ENCODE peak calls at places on chromosome 15, in six cellular contexts. One of them, this sample, is unnamed. For H3K4me1, the result is how much of the 10 kb centered on the place peaks cover.

GRCh38 chr15:100761253-100761935 is 118.2 kb upstream of the ALDH1A3 start:
- DNase-seq in right cardiac atrium: no peak
- DNase-seq in CD8-positive, alpha-beta T cell: no peak
- DNase-seq in K562: no peak
- DNase-seq in transverse colon: no peak
- DNase-seq in heart left ventricle: no peak
- DNase-seq in this sample: no peak

GRCh38 chr15:72034859-72035650 is 82.9 kb downstream of the MYO9A start:
- DNase-seq in transverse colon: no peak
- DNase-seq in right cardiac atrium: no peak
- DNase-seq in K562: no peak
- DNase-seq in CD8-positive, alpha-beta T cell: no peak
- DNase-seq in heart left ventricle: no peak
- DNase-seq in this sample: no peak

GRCh38 chr15:101258238-101259144 is 6.6 kb upstream of the CHSY1 start:
- DNase-seq in CD8-positive, alpha-beta T cell: peak
- DNase-seq in right cardiac atrium: peak
- DNase-seq in heart left ventricle: peak
- DNase-seq in K562: peak
- DNase-seq in transverse colon: peak
- DNase-seq in this sample: no peak

GRCh38 chr15:87976552-87976951 is 280.0 kb downstream of the NTRK3 start:
- DNase-seq in CD8-positive, alpha-beta T cell: no peak
- DNase-seq in right cardiac atrium: no peak
- DNase-seq in K562: no peak
- DNase-seq in transverse colon: no peak
- DNase-seq in heart left ventricle: no peak
- DNase-seq in this sample: no peak

GRCh38 chr15:77689821-77690220 is 57.1 kb upstream of the LINGO1 start:
- DNase-seq in heart left ventricle: no peak
- DNase-seq in right cardiac atrium: no peak
- DNase-seq in transverse colon: no peak
- DNase-seq in CD8-positive, alpha-beta T cell: no peak
- DNase-seq in K562: no peak
- DNase-seq in this sample: no peak

GRCh38 chr15:26051771-26052685 is 188.9 kb upstream of the ATP10A start:
- DNase-seq in right cardiac atrium: peak
- DNase-seq in heart left ventricle: peak
- DNase-seq in K562: no peak
- DNase-seq in CD8-positive, alpha-beta T cell: no peak
- DNase-seq in transverse colon: peak
- DNase-seq in this sample: no peak

GRCh38 chr15:47184405-47185221 is 532.7 kb upstream of the SEMA6D start:
- DNase-seq in K562: no peak
- DNase-seq in right cardiac atrium: peak
- DNase-seq in heart left ventricle: peak
- DNase-seq in transverse colon: no peak
- DNase-seq in CD8-positive, alpha-beta T cell: no peak
- DNase-seq in this sample: peak

GRCh38 chr15:39488498-39488897 is 92.4 kb upstream of the THBS1 start:
- DNase-seq in transverse colon: peak
- DNase-seq in heart left ventricle: peak
- DNase-seq in right cardiac atrium: peak
- DNase-seq in K562: no peak
- DNase-seq in CD8-positive, alpha-beta T cell: no peak
- DNase-seq in this sample: no peak

GRCh38 chr15:35206060-35206675 is 121.1 kb upstream of the NANOGP8 start:
- DNase-seq in K562: peak
- DNase-seq in transverse colon: no peak
- DNase-seq in heart left ventricle: no peak
- DNase-seq in CD8-positive, alpha-beta T cell: no peak
- DNase-seq in right cardiac atrium: no peak
- DNase-seq in this sample: peak

GRCh38 chr15:40452296-40453090 is 11.7 kb downstream of the BAHD1 start:
- DNase-seq in right cardiac atrium: peak
- DNase-seq in heart left ventricle: no peak
- DNase-seq in transverse colon: no peak
- DNase-seq in CD8-positive, alpha-beta T cell: no peak
- DNase-seq in K562: no peak
- DNase-seq in this sample: no peak

GRCh38 chr15:91055548-91056331 is 33.3 kb upstream of the VPS33B start:
- DNase-seq in K562: peak
- DNase-seq in right cardiac atrium: peak
- DNase-seq in heart left ventricle: peak
- DNase-seq in transverse colon: peak
- DNase-seq in CD8-positive, alpha-beta T cell: peak
- DNase-seq in this sample: no peak

GRCh38 chr15:26083457-26084350 is 220.6 kb upstream of the ATP10A start:
- DNase-seq in K562: peak
- DNase-seq in CD8-positive, alpha-beta T cell: no peak
- DNase-seq in heart left ventricle: no peak
- DNase-seq in transverse colon: no peak
- DNase-seq in right cardiac atrium: no peak
- DNase-seq in this sample: no peak

GRCh38 chr15:64343841-64344240 is 12.1 kb downstream of the CSNK1G1 start:
- DNase-seq in heart left ventricle: no peak
- DNase-seq in right cardiac atrium: no peak
- DNase-seq in K562: no peak
- DNase-seq in transverse colon: no peak
- DNase-seq in CD8-positive, alpha-beta T cell: no peak
- DNase-seq in this sample: no peak

GRCh38 chr15:78987891-78988360 is 43.1 kb upstream of the CTSH start:
- DNase-seq in CD8-positive, alpha-beta T cell: no peak
- DNase-seq in transverse colon: no peak
- DNase-seq in right cardiac atrium: no peak
- DNase-seq in heart left ventricle: no peak
- DNase-seq in K562: no peak
- DNase-seq in this sample: no peak

GRCh38 chr15:96410175-96411055 is 79.9 kb downstream of the NR2F2 start:
- DNase-seq in right cardiac atrium: no peak
- DNase-seq in K562: no peak
- DNase-seq in CD8-positive, alpha-beta T cell: no peak
- DNase-seq in transverse colon: no peak
- DNase-seq in heart left ventricle: no peak
- DNase-seq in this sample: no peak

GRCh38 chr15:34119291-34119690 is 17.4 kb downstream of the PGBD4 start:
- DNase-seq in right cardiac atrium: no peak
- DNase-seq in K562: no peak
- DNase-seq in transverse colon: no peak
- DNase-seq in heart left ventricle: no peak
- DNase-seq in CD8-positive, alpha-beta T cell: no peak
- DNase-seq in this sample: no peak

GRCh38 chr15:82585072-82585471 is 44.8 kb upstream of the RPS17 start:
- DNase-seq in transverse colon: no peak
- DNase-seq in K562: no peak
- DNase-seq in right cardiac atrium: no peak
- DNase-seq in CD8-positive, alpha-beta T cell: no peak
- DNase-seq in heart left ventricle: no peak
- DNase-seq in this sample: no peak

GRCh38 chr15:36784098-36784670 is 204.8 kb downstream of the CDIN1 start:
- DNase-seq in transverse colon: no peak
- DNase-seq in heart left ventricle: no peak
- DNase-seq in right cardiac atrium: no peak
- DNase-seq in K562: no peak
- DNase-seq in CD8-positive, alpha-beta T cell: no peak
- DNase-seq in this sample: no peak

GRCh38 chr15:92049290-92050008 is 195.9 kb downstream of the SLCO3A1 start:
- DNase-seq in heart left ventricle: no peak
- DNase-seq in K562: no peak
- DNase-seq in right cardiac atrium: no peak
- DNase-seq in CD8-positive, alpha-beta T cell: no peak
- DNase-seq in transverse colon: no peak
- DNase-seq in this sample: no peak

GRCh38 chr15:28184166-28184565 is 85.1 kb upstream of the OCA2 start:
- DNase-seq in right cardiac atrium: no peak
- DNase-seq in K562: no peak
- DNase-seq in transverse colon: no peak
- DNase-seq in CD8-positive, alpha-beta T cell: no peak
- DNase-seq in heart left ventricle: no peak
- DNase-seq in this sample: no peak

GRCh38 chr15:38746211-38746610 is 181.6 kb upstream of the RASGRP1 start:
- DNase-seq in K562: no peak
- DNase-seq in heart left ventricle: no peak
- DNase-seq in right cardiac atrium: no peak
- DNase-seq in CD8-positive, alpha-beta T cell: no peak
- DNase-seq in transverse colon: no peak
- DNase-seq in this sample: no peak

GRCh38 chr15:33007295-33007855 is 187.1 kb downstream of the FMN1 start:
- DNase-seq in heart left ventricle: no peak
- DNase-seq in K562: no peak
- DNase-seq in transverse colon: no peak
- DNase-seq in CD8-positive, alpha-beta T cell: no peak
- DNase-seq in right cardiac atrium: no peak
- DNase-seq in this sample: no peak

GRCh38 chr15:28944696-28945300 is 59.0 kb downstream of the APBA2 start:
- DNase-seq in transverse colon: no peak
- DNase-seq in CD8-positive, alpha-beta T cell: no peak
- DNase-seq in heart left ventricle: no peak
- DNase-seq in K562: no peak
- DNase-seq in right cardiac atrium: no peak
- DNase-seq in this sample: no peak

GRCh38 chr15:34855893-34856292 is 60.5 kb upstream of the ACTC1 start:
- DNase-seq in right cardiac atrium: no peak
- DNase-seq in transverse colon: no peak
- DNase-seq in K562: no peak
- DNase-seq in CD8-positive, alpha-beta T cell: no peak
- DNase-seq in heart left ventricle: peak
- DNase-seq in this sample: no peak

GRCh38 chr15:90184786-90185704 is 16.1 kb upstream of the SEMA4B start:
- DNase-seq in right cardiac atrium: peak
- DNase-seq in transverse colon: peak
- DNase-seq in heart left ventricle: peak
- DNase-seq in CD8-positive, alpha-beta T cell: peak
- DNase-seq in K562: peak
- DNase-seq in this sample: peak

GRCh38 chr15:41870689-41871081 is 23.2 kb downstream of the SPTBN5 start:
- DNase-seq in CD8-positive, alpha-beta T cell: peak
- DNase-seq in heart left ventricle: peak
- DNase-seq in K562: no peak
- DNase-seq in right cardiac atrium: no peak
- DNase-seq in transverse colon: no peak
- DNase-seq in this sample: peak

GRCh38 chr15:65917936-65918335 is 48.6 kb downstream of the RAB11A start:
- DNase-seq in heart left ventricle: no peak
- DNase-seq in right cardiac atrium: no peak
- DNase-seq in CD8-positive, alpha-beta T cell: no peak
- DNase-seq in K562: no peak
- DNase-seq in transverse colon: no peak
- DNase-seq in this sample: no peak

GRCh38 chr15:65918936-65919335 is 49.6 kb downstream of the RAB11A start:
- DNase-seq in right cardiac atrium: no peak
- DNase-seq in CD8-positive, alpha-beta T cell: no peak
- DNase-seq in heart left ventricle: no peak
- DNase-seq in transverse colon: no peak
- DNase-seq in K562: no peak
- DNase-seq in this sample: no peak

GRCh38 chr15:65918357-65918920 is 49.1 kb downstream of the RAB11A start:
- DNase-seq in CD8-positive, alpha-beta T cell: no peak
- DNase-seq in heart left ventricle: no peak
- DNase-seq in transverse colon: no peak
- DNase-seq in right cardiac atrium: no peak
- DNase-seq in K562: no peak
- DNase-seq in this sample: no peak

GRCh38 chr15:65920121-65920520 is 50.8 kb downstream of the RAB11A start:
- DNase-seq in CD8-positive, alpha-beta T cell: no peak
- DNase-seq in K562: no peak
- DNase-seq in right cardiac atrium: no peak
- DNase-seq in transverse colon: no peak
- DNase-seq in heart left ventricle: no peak
- DNase-seq in this sample: no peak

GRCh38 chr15:65919353-65919752 is 50.1 kb downstream of the RAB11A start:
- DNase-seq in transverse colon: no peak
- DNase-seq in CD8-positive, alpha-beta T cell: no peak
- DNase-seq in right cardiac atrium: no peak
- DNase-seq in heart left ventricle: no peak
- DNase-seq in K562: no peak
- DNase-seq in this sample: no peak
- H3K4me1 ChIP-seq in transverse colon: under half
- H3K4me1 ChIP-seq in CD8-positive, alpha-beta T cell: under half
- H3K4me1 ChIP-seq in right cardiac atrium: under half
- H3K4me1 ChIP-seq in heart left ventricle: under half
- H3K4me1 ChIP-seq in K562: under half
- H3K4me1 ChIP-seq in this sample: under half

DNA sequence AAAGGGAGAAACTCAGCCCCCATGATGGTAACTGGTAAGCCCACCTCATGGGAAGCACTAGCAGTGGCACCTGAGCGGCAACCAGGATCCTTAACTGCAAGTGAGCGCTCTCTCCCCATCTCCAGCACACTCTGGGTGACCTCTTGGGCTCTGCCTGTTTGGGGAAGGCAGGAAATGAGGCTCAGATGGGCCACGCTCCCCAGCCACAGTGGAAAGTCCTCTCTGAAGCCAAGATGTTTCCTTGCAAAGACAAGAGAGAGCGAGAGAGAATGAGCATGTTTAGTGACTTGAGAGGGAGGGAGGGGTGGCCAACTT is 289.0 kb downstream of the UACA start:
- DNase-seq in transverse colon: no peak
- DNase-seq in CD8-positive, alpha-beta T cell: no peak
- DNase-seq in right cardiac atrium: no peak
- DNase-seq in K562: no peak
- DNase-seq in heart left ventricle: no peak
- DNase-seq in this sample: no peak
- H3K4me3 ChIP-seq in transverse colon: no peak
- H3K4me3 ChIP-seq in CD8-positive, alpha-beta T cell: no peak
- H3K4me3 ChIP-seq in right cardiac atrium: no peak
- H3K4me3 ChIP-seq in K562: no peak
- H3K4me3 ChIP-seq in heart left ventricle: peak
- H3K4me3 ChIP-seq in this sample: no peak

GRCh38 chr15:62495670-62496328 is 330.7 kb upstream of the C2CD4B start:
- DNase-seq in right cardiac atrium: peak
- DNase-seq in K562: no peak
- DNase-seq in CD8-positive, alpha-beta T cell: no peak
- DNase-seq in heart left ventricle: peak
- DNase-seq in transverse colon: peak
- DNase-seq in this sample: no peak

GRCh38 chr15:62502451-62502850 is 337.4 kb upstream of the C2CD4B start:
- DNase-seq in heart left ventricle: no peak
- DNase-seq in right cardiac atrium: no peak
- DNase-seq in transverse colon: no peak
- DNase-seq in K562: no peak
- DNase-seq in CD8-positive, alpha-beta T cell: no peak
- DNase-seq in this sample: no peak

GRCh38 chr15:62500325-62500724 is 335.2 kb upstream of the C2CD4B start:
- DNase-seq in right cardiac atrium: no peak
- DNase-seq in K562: no peak
- DNase-seq in heart left ventricle: no peak
- DNase-seq in CD8-positive, alpha-beta T cell: no peak
- DNase-seq in transverse colon: no peak
- DNase-seq in this sample: no peak

GRCh38 chr15:62497356-62497755 is 332.3 kb upstream of the C2CD4B start:
- DNase-seq in right cardiac atrium: no peak
- DNase-seq in heart left ventricle: no peak
- DNase-seq in K562: no peak
- DNase-seq in CD8-positive, alpha-beta T cell: no peak
- DNase-seq in transverse colon: no peak
- DNase-seq in this sample: no peak

GRCh38 chr15:62498711-62499110 is 333.6 kb upstream of the C2CD4B start:
- DNase-seq in K562: no peak
- DNase-seq in CD8-positive, alpha-beta T cell: no peak
- DNase-seq in transverse colon: no peak
- DNase-seq in heart left ventricle: no peak
- DNase-seq in right cardiac atrium: no peak
- DNase-seq in this sample: no peak
- H3K4me1 ChIP-seq in K562: under half
- H3K4me1 ChIP-seq in CD8-positive, alpha-beta T cell: under half
- H3K4me1 ChIP-seq in transverse colon: under half
- H3K4me1 ChIP-seq in heart left ventricle: half or more
- H3K4me1 ChIP-seq in right cardiac atrium: under half
- H3K4me1 ChIP-seq in this sample: under half

GRCh38 chr15:23647421-23648375 is at the start of gene MAGEL2:
- DNase-seq in K562: no peak
- DNase-seq in heart left ventricle: no peak
- DNase-seq in transverse colon: no peak
- DNase-seq in CD8-positive, alpha-beta T cell: no peak
- DNase-seq in right cardiac atrium: peak
- DNase-seq in this sample: no peak
- H3K4me3 ChIP-seq in K562: no peak
- H3K4me3 ChIP-seq in heart left ventricle: peak
- H3K4me3 ChIP-seq in transverse colon: no peak
- H3K4me3 ChIP-seq in CD8-positive, alpha-beta T cell: no peak
- H3K4me3 ChIP-seq in right cardiac atrium: peak
- H3K4me3 ChIP-seq in this sample: no peak

This sample was measured in mucosa of descending colon.